ENCODE peak calls at places on chromosome 1, in six cellular contexts. M is stimulated activated CD8-positive, alpha-beta memory T cell treated with anti-CD3 and anti-CD28 coated beads, Interleukin-2, amount 100 ng/mL, for 48 hours; O is activated T-helper 1 cell treated with anti-CD3 and anti-CD28 coated beads, Interleukin-12 subunit alpha, Interleukin-12 subunit beta, Interleukin-2, Interleukin-4 antibody, amounts not matched to agents 30 ng/mL and 10 ng/mL and 1 ng/mL, durations not matched to agents 14 hours and 24 hours and 36 hours; N is T follicular helper cell; X is GM04504; G is neural progenitor cell. S is an unnamed sample.

GRCh38 chr1:15430787-15431570 is 7.3 kb upstream of the CTRC start:
- DNase-seq in O (peak; percentile 47), M (peak; percentile 59), N (peak; percentile 61), G (peak; percentile 77), X (no peak), S (no peak)

GRCh38 chr1:115980998-115981993 is 5.0 kb downstream of the SLC22A15 start:
- DNase-seq in X (no peak), O (no peak), G (peak; percentile 77), N (no peak), M (no peak), S (no peak)

GRCh38 chr1:47984175-47984789 is 12.9 kb downstream of the TRABD2B start:
- DNase-seq in M (no peak), N (no peak), G (peak; percentile 81), O (no peak), X (no peak), S (no peak)

GRCh38 chr1:247487057-247487456 is 29.2 kb upstream of the OR2B11 start:
- DNase-seq in G (peak; percentile 49), X (no peak), N (peak; percentile 14), O (no peak), M (no peak), S (no peak)

GRCh38 chr1:154957258-154957657 is 1.4 kb upstream of the PBXIP1 start:
- DNase-seq in G (no peak), M (no peak), N (no peak), O (no peak), X (no peak), S (no peak)

GRCh38 chr1:174883361-174883760 is 116.4 kb upstream of the CACYBP start:
- DNase-seq in X (peak; percentile 25), G (peak; percentile 59), O (no peak), M (no peak), N (no peak), S (no peak)

GRCh38 chr1:36653850-36654249 is 171.1 kb upstream of the CSF3R start:
- DNase-seq in M (no peak), N (no peak), G (no peak), O (no peak), X (no peak), S (no peak)

GRCh38 chr1:14259191-14259757 is 339.2 kb upstream of the KAZN start:
- DNase-seq in N (no peak), O (no peak), M (no peak), G (no peak), X (no peak), S (no peak)

GRCh38 chr1:25219661-25220251 is 12.5 kb downstream of the SYF2 start:
- DNase-seq in N (no peak), G (no peak), O (no peak), X (no peak), M (no peak), S (no peak)

GRCh38 chr1:175287377-175287776 is 94.8 kb upstream of the KIAA0040 start:
- DNase-seq in G (no peak), M (no peak), X (no peak), O (peak; percentile 4), N (no peak), S (no peak)

GRCh38 chr1:12056331-12056841 is 6.7 kb upstream of the TNFRSF8 start:
- DNase-seq in G (no peak), X (no peak), O (peak; percentile 24), M (no peak), N (no peak), S (no peak)

GRCh38 chr1:224273651-224274050 is 56.3 kb downstream of the NVL start:
- DNase-seq in M (no peak), G (no peak), X (peak; percentile 7), N (no peak), O (no peak), S (no peak)

GRCh38 chr1:61116421-61116820 is 34.1 kb downstream of the NFIA start:
- DNase-seq in X (no peak), M (no peak), G (no peak), O (no peak), N (no peak), S (no peak)

GRCh38 chr1:93579891-93580290 is 101.7 kb downstream of the BCAR3 start:
- DNase-seq in N (no peak), X (peak; percentile 79), O (no peak), M (no peak), G (no peak), S (no peak)